ENCODE peak calls at places on chromosomes 3 and 15, in ten cellular contexts. C is right lobe of liver; B is neural progenitor cell; G is stomach; U is uterus; D is thoracic aorta; V is RWPE2; W is A549; A is CD8-positive, alpha-beta T cell; Q is endodermal cell. Y is an unnamed sample. For H3K4me1, the result is how much of the 10 kb centered on the place peaks cover.

GRCh38 chr15:92277776-92278175 is 115.9 kb upstream of the ST8SIA2 start:
- DNase-seq in C (no peak), A (no peak), G (no peak), B (peak), D (no peak), Q (peak), U (no peak), V (no peak), W (peak), Y (no peak)

GRCh38 chr3:50166309-50167019 is 11.3 kb downstream of the SEMA3F start:
- DNase-seq in A (no peak), D (no peak), W (no peak), G (no peak), V (no peak), U (no peak), B (no peak), Q (peak), C (no peak), Y (no peak)

GRCh38 chr3:126537730-126538281 is 13.9 kb downstream of the CHST13 start:
- DNase-seq in Q (peak), D (no peak), U (no peak), B (no peak), C (peak), G (no peak), W (no peak), V (peak), A (no peak), Y (peak)

GRCh38 chr3:177781686-177782161 is 584.4 kb upstream of the TBL1XR1 start:
- DNase-seq in B (no peak), V (no peak), W (no peak), U (peak), C (peak), D (no peak), Q (no peak), A (no peak), G (no peak), Y (no peak)

GRCh38 chr3:146546366-146546965 is 2.1 kb upstream of the PLSCR1 start:
- DNase-seq in C (no peak), G (no peak), V (no peak), A (no peak), Q (no peak), U (no peak), W (no peak), B (no peak), D (no peak), Y (no peak)

GRCh38 chr3:98025392-98025791 is 9.7 kb downstream of the GABRR3 start:
- DNase-seq in D (no peak), W (no peak), C (no peak), B (no peak), V (no peak), Q (no peak), G (no peak), A (no peak), U (no peak), Y (no peak)

GRCh38 chr3:71304684-71305083 is 278.8 kb downstream of the FOXP1 start:
- DNase-seq in V (no peak), B (no peak), D (no peak), A (no peak), C (no peak), Q (no peak), G (no peak), W (no peak), U (peak), Y (no peak)

GRCh38 chr3:15794303-15794771 is 3.4 kb downstream of the ANKRD28 start:
- DNase-seq in Q (no peak), A (no peak), W (no peak), G (no peak), B (no peak), V (no peak), C (no peak), U (no peak), D (no peak), Y (no peak)

GRCh38 chr3:15305366-15305844 is 27.0 kb downstream of the SH3BP5 start:
- DNase-seq in U (no peak), C (no peak), V (no peak), B (no peak), Q (peak), G (no peak), D (no peak), A (no peak), W (peak), Y (no peak)

GRCh38 chr15:27798807-27799206 is 300.3 kb downstream of the OCA2 start:
- DNase-seq in G (no peak), W (no peak), A (no peak), Q (no peak), B (peak), V (no peak), D (no peak), U (no peak), C (no peak), Y (no peak)

GRCh38 chr15:52137432-52138357 is 25.1 kb upstream of the BCL2L10 start:
- DNase-seq in U (no peak), Q (peak), V (peak), B (no peak), D (no peak), W (no peak), G (peak), A (no peak), C (peak), Y (no peak)

GRCh38 chr15:25846377-25846776 is 16.8 kb downstream of the ATP10A start:
- DNase-seq in B (no peak), D (no peak), W (no peak), U (no peak), C (no peak), Q (no peak), A (no peak), G (no peak), V (no peak), Y (no peak)

GRCh38 chr3:117692416-117692995 is 982.9 kb downstream of the TUSC7 start:
- DNase-seq in Q (peak), U (no peak), G (no peak), D (no peak), W (no peak), V (no peak), C (no peak), A (no peak), B (no peak), Y (no peak)

GRCh38 chr3:156615592-156616173 is 58.7 kb upstream of the TIPARP start:
- DNase-seq in A (no peak), C (no peak), D (no peak), G (no peak), V (no peak), U (no peak), W (no peak), B (no peak), Q (no peak), Y (no peak)

GRCh38 chr3:52244061-52244628 is 1.4 kb upstream of the PPM1M start:
- DNase-seq in G (peak), Q (no peak), U (peak), D (no peak), A (no peak), V (peak), B (no peak), W (no peak), C (no peak), Y (peak)
- H3K4me1 ChIP-seq in G (half or more), Q (under half), U (under half), D (under half), A (half or more), V (under half), B (under half), W (under half), C (under half), Y (half or more)

DNA sequence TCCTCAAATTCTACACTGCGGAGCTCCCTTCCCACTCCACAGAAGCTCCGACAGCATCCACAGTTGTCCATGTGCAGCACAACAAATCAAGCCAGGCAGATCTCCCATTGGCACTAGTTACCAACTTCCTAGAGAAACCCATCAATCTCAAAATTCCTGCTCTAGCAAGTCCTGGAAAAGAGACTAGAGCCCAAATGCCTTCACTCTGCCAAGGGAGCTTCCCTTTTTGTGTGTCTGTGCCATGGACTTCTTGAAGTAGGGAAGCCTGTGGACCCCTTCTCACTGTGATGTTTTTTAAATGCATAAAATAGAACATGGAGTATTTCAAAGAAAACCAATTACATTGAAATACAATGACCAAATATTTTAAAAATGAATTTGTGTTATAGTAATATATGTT is 59.1 kb downstream of the TGFBR2 start:
- DNase-seq in G (no peak), D (no peak), W (no peak), C (no peak), A (no peak), Q (no peak), B (no peak), U (no peak), V (no peak), Y (no peak)
- H3K4me1 ChIP-seq in G (half or more), D (half or more), W (under half), C (under half), A (half or more), Q (under half), B (under half), U (under half), V (under half), Y (half or more)

GRCh38 chr15:78452485-78452884 is 14.5 kb downstream of the IREB2 start:
- DNase-seq in C (no peak), G (no peak), Q (no peak), W (no peak), A (no peak), V (no peak), B (no peak), U (no peak), D (no peak), Y (no peak)
- H3K4me1 ChIP-seq in C (under half), G (half or more), Q (under half), W (under half), A (half or more), V (under half), B (under half), U (under half), D (half or more), Y (half or more)

GRCh38 chr3:191331443-191331842 is 1.1 kb upstream of the UTS2B start:
- DNase-seq in W (no peak), A (no peak), B (no peak), D (no peak), G (no peak), V (no peak), Q (no peak), U (no peak), C (no peak), Y (no peak)

GRCh38 chr3:191336833-191337232 is 6.5 kb upstream of the UTS2B start:
- DNase-seq in D (no peak), B (no peak), A (no peak), V (no peak), Q (no peak), C (no peak), W (no peak), U (no peak), G (no peak), Y (no peak)

GRCh38 chr3:191333481-191333880 is 3.2 kb upstream of the UTS2B start:
- DNase-seq in D (no peak), C (no peak), V (no peak), B (no peak), U (no peak), Q (no peak), A (no peak), G (no peak), W (no peak), Y (no peak)

GRCh38 chr3:191338177-191338488 is 7.8 kb upstream of the UTS2B start:
- DNase-seq in U (no peak), Q (no peak), V (no peak), B (no peak), A (no peak), W (no peak), D (no peak), C (no peak), G (no peak), Y (no peak)

GRCh38 chr3:191334359-191334893 is 4.1 kb upstream of the UTS2B start:
- DNase-seq in B (no peak), Q (no peak), C (no peak), A (no peak), W (no peak), V (no peak), U (no peak), D (no peak), G (no peak), Y (no peak)
- H3K4me1 ChIP-seq in B (under half), Q (under half), C (under half), A (under half), W (under half), V (under half), U (under half), D (half or more), G (half or more), Y (half or more)

GRCh38 chr3:122936986-122937385 is 90.6 kb downstream of the SEMA5B start:
- DNase-seq in V (no peak), Q (no peak), B (no peak), U (no peak), A (no peak), D (no peak), C (no peak), G (no peak), W (no peak), Y (peak)

GRCh38 chr3:122936335-122936734 is 91.2 kb downstream of the SEMA5B start:
- DNase-seq in B (no peak), A (no peak), G (no peak), C (no peak), U (no peak), Q (no peak), W (no peak), V (no peak), D (no peak), Y (peak)

GRCh38 chr3:122932251-122932967 is 95.2 kb downstream of the SEMA5B start:
- DNase-seq in A (no peak), Q (no peak), W (no peak), D (no peak), G (no peak), V (no peak), C (no peak), B (no peak), U (no peak), Y (peak)

GRCh38 chr3:122931636-122932035 is 95.9 kb downstream of the SEMA5B start:
- DNase-seq in D (no peak), V (no peak), G (no peak), W (no peak), A (no peak), B (no peak), C (no peak), Q (no peak), U (no peak), Y (no peak)

GRCh38 chr3:122934251-122934650 is 93.3 kb downstream of the SEMA5B start:
- DNase-seq in G (no peak), V (no peak), U (no peak), W (no peak), C (no peak), A (no peak), B (no peak), Q (no peak), D (no peak), Y (no peak)
- H3K4me1 ChIP-seq in G (under half), V (under half), U (under half), W (under half), C (under half), A (under half), B (under half), Q (under half), D (under half), Y (under half)

DNA sequence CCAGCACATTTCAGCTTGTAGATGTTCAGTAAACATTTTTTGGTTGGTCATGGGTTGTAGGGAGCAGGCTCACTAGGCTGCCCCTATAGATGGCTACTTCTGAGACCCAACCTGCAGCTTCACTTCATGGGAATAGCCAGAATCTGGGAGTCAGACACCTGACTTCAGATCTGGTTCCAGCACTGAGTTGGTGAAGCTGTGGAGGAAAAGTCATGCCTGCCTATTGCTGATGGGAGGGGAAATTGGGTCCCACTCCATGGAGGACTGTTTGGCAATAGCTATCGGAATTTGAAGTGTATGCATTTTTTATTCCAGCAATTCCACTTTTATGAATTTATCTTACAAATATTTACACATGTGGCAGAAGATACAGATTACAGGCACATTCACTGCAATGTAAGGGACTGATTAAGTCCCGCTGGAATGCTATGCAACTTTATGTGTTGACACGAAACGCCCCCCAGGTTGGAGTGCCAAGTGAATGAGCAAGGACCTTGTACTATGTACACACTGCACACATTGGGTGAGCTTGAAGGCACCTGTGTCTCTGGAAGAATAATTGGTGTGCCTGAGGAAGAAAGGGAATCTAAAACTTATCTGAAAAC is 7.8 kb upstream of the CCR1 start:
- DNase-seq in B (no peak), C (no peak), Q (no peak), G (no peak), V (no peak), D (no peak), W (no peak), A (no peak), U (no peak), Y (no peak)
- H3K4me1 ChIP-seq in B (under half), C (under half), Q (under half), G (under half), V (under half), D (under half), W (under half), A (under half), U (under half), Y (under half)

GRCh38 chr3:101928890-101929289 is 79.6 kb downstream of the NFKBIZ start:
- DNase-seq in C (no peak), W (no peak), B (no peak), A (no peak), U (no peak), G (no peak), V (no peak), Q (no peak), D (no peak), Y (no peak)
- H3K4me1 ChIP-seq in C (under half), W (under half), B (under half), A (under half), U (under half), G (under half), V (under half), Q (under half), D (under half), Y (under half)

GRCh38 chr3:13513051-13513912 is 33.2 kb downstream of the HDAC11 start:
- DNase-seq in V (no peak), U (peak), W (no peak), C (no peak), Q (no peak), B (no peak), G (no peak), D (no peak), A (no peak), Y (peak)
- H3K4me1 ChIP-seq in V (under half), U (under half), W (under half), C (under half), Q (under half), B (under half), G (under half), D (under half), A (under half), Y (under half)

GRCh38 chr15:85582076-85582718 is 201.8 kb downstream of the AKAP13 start:
- DNase-seq in A (no peak), U (peak), C (no peak), G (peak), Q (no peak), V (no peak), W (no peak), D (no peak), B (no peak), Y (no peak)

GRCh38 chr15:85580914-85581313 is 200.5 kb downstream of the AKAP13 start:
- DNase-seq in C (no peak), B (no peak), V (no peak), U (no peak), D (no peak), A (no peak), G (peak), Q (no peak), W (no peak), Y (peak)

GRCh38 chr15:85581495-85581894 is 201.1 kb downstream of the AKAP13 start:
- DNase-seq in V (no peak), Q (no peak), W (no peak), A (no peak), G (peak), D (no peak), U (peak), B (no peak), C (peak), Y (peak)

GRCh38 chr15:85579957-85580694 is 199.7 kb downstream of the AKAP13 start:
- DNase-seq in B (no peak), C (peak), U (peak), Q (no peak), D (no peak), W (peak), G (peak), A (no peak), V (no peak), Y (no peak)

DNA sequence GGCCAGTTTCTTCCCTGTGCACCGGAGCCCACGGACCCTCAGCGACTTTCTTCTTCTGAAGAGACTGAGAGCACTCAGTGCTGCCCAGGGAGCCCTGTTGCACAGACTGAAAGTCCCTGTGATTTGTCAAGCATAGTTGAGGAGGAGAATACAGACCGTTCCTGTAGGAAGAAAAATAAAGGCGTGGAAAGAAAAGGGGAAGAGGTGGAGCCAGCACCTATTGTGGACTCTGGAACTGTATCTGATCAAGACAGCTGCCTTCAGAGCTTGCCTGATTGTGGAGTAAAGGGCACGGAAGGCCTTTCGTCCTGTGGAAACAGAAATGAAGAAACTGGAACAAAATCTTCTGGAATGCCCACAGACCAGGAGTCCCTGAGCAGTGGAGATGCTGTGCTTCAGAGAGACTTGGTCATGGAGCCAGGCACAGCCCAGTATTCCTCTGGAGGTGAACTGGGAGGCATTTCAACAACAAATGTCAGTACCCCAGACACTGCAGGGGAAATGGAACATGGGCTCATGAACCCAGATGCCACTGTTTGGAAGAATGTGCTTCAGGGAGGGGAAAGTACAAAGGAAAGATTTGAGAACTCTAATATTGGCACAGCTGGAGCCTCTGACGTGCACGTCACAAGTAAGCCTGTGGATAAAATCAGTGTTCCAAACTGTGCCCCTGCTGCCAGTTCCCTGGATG is 198.8 kb downstream of the AKAP13 start:
- DNase-seq in A (no peak), Q (no peak), U (no peak), W (no peak), V (no peak), C (peak), B (no peak), G (peak), D (no peak), Y (no peak)
- H3K4me1 ChIP-seq in A (under half), Q (under half), U (under half), W (half or more), V (under half), C (under half), B (under half), G (half or more), D (half or more), Y (half or more)

GRCh38 chr3:148998297-148998696 is 7.0 kb downstream of the GYG1 start:
- DNase-seq in B (no peak), C (no peak), A (no peak), W (no peak), D (no peak), V (no peak), U (no peak), Q (no peak), G (no peak), Y (no peak)

GRCh38 chr3:148999806-149000205 is 8.5 kb downstream of the GYG1 start:
- DNase-seq in A (no peak), W (no peak), G (no peak), Q (peak), U (no peak), V (no peak), C (no peak), B (no peak), D (no peak), Y (no peak)

GRCh38 chr3:149001727-149002126 is 10.4 kb downstream of the GYG1 start:
- DNase-seq in W (no peak), V (no peak), A (no peak), Q (no peak), G (no peak), C (no peak), D (no peak), B (no peak), U (no peak), Y (no peak)

GRCh38 chr3:148998715-148999413 is 7.5 kb downstream of the GYG1 start:
- DNase-seq in A (no peak), V (no peak), W (no peak), C (no peak), G (no peak), B (no peak), Q (no peak), U (no peak), D (no peak), Y (no peak)

GRCh38 chr3:149000207-149000745 is 8.9 kb downstream of the GYG1 start:
- DNase-seq in A (no peak), C (no peak), U (no peak), D (no peak), V (no peak), G (no peak), W (no peak), Q (no peak), B (no peak), Y (no peak)
- H3K4me1 ChIP-seq in A (under half), C (under half), U (under half), D (under half), V (under half), G (half or more), W (under half), Q (under half), B (under half), Y (half or more)

Y was measured in spleen.